ENCODE peak calls at places on chromosomes 12 and 14, in five cellular contexts. One of them, this sample, is unnamed.
A peak's percentile ranks its signal among the peaks of the same experiment; 100 is the strongest.

GRCh38 chr12:4960030-4960429 is 50.3 kb downstream of the KCNA1 start:
- DNase-seq in upper lobe of right lung: no peak
- DNase-seq in A549: peak; percentile 17
- DNase-seq in thoracic aorta: no peak
- DNase-seq in heart left ventricle: peak; percentile 43
- DNase-seq in this sample: no peak

GRCh38 chr12:93256258-93256969 is 121.3 kb upstream of the NUDT4 start:
- DNase-seq in upper lobe of right lung: no peak
- DNase-seq in A549: no peak
- DNase-seq in thoracic aorta: no peak
- DNase-seq in heart left ventricle: peak; percentile 27
- DNase-seq in this sample: no peak

GRCh38 chr12:92290881-92291280 is 145.2 kb upstream of the BTG1 start:
- DNase-seq in upper lobe of right lung: no peak
- DNase-seq in A549: no peak
- DNase-seq in thoracic aorta: no peak
- DNase-seq in heart left ventricle: no peak
- DNase-seq in this sample: no peak

GRCh38 chr14:55059333-55059732 is 7.9 kb downstream of the MAPK1IP1L start:
- DNase-seq in upper lobe of right lung: no peak
- DNase-seq in A549: no peak
- DNase-seq in thoracic aorta: no peak
- DNase-seq in heart left ventricle: no peak
- DNase-seq in this sample: no peak

GRCh38 chr14:54696998-54697397 is 130.1 kb downstream of the SAMD4A start:
- DNase-seq in upper lobe of right lung: no peak
- DNase-seq in A549: no peak
- DNase-seq in thoracic aorta: no peak
- DNase-seq in heart left ventricle: no peak
- DNase-seq in this sample: no peak

GRCh38 chr14:30291216-30291615 is 267.7 kb upstream of the G2E3 start:
- DNase-seq in upper lobe of right lung: no peak
- DNase-seq in A549: no peak
- DNase-seq in thoracic aorta: no peak
- DNase-seq in heart left ventricle: no peak
- DNase-seq in this sample: no peak

GRCh38 chr14:91249841-91250616 is 5.5 kb upstream of the GPR68 start:
- DNase-seq in upper lobe of right lung: peak; percentile 78
- DNase-seq in A549: peak; percentile 36
- DNase-seq in thoracic aorta: no peak
- DNase-seq in heart left ventricle: no peak
- DNase-seq in this sample: peak; percentile 44

GRCh38 chr14:35378638-35379568 is 25.6 kb downstream of the NFKBIA start:
- DNase-seq in upper lobe of right lung: no peak
- DNase-seq in A549: no peak
- DNase-seq in thoracic aorta: no peak
- DNase-seq in heart left ventricle: no peak
- DNase-seq in this sample: no peak

GRCh38 chr12:104603545-104603973 is 146.8 kb downstream of the CHST11 start:
- DNase-seq in upper lobe of right lung: no peak
- DNase-seq in A549: peak; percentile 79
- DNase-seq in thoracic aorta: no peak
- DNase-seq in heart left ventricle: no peak
- DNase-seq in this sample: no peak

GRCh38 chr14:60222820-60223219 is 26.2 kb upstream of the PPM1A start:
- DNase-seq in upper lobe of right lung: no peak
- DNase-seq in A549: no peak
- DNase-seq in thoracic aorta: no peak
- DNase-seq in heart left ventricle: peak; percentile 90
- DNase-seq in this sample: no peak

GRCh38 chr14:55881577-55882241 is 236.5 kb upstream of the PELI2 start:
- DNase-seq in upper lobe of right lung: no peak
- DNase-seq in A549: peak; percentile 21
- DNase-seq in thoracic aorta: no peak
- DNase-seq in heart left ventricle: no peak
- DNase-seq in this sample: no peak

GRCh38 chr14:93135399-93135798 is 19.7 kb upstream of the ITPK1 start:
- DNase-seq in upper lobe of right lung: no peak
- DNase-seq in A549: no peak
- DNase-seq in thoracic aorta: no peak
- DNase-seq in heart left ventricle: no peak
- DNase-seq in this sample: no peak

GRCh38 chr12:121128908-121129704 is 3.6 kb upstream of the P2RX7 start:
- DNase-seq in upper lobe of right lung: peak; percentile 90
- DNase-seq in A549: peak; percentile 55
- DNase-seq in thoracic aorta: peak; percentile 36
- DNase-seq in heart left ventricle: peak; percentile 91
- DNase-seq in this sample: peak; percentile 90

GRCh38 chr14:81384900-81385299 is 15.2 kb downstream of the STON2 start:
- DNase-seq in upper lobe of right lung: no peak
- DNase-seq in A549: no peak
- DNase-seq in thoracic aorta: no peak
- DNase-seq in heart left ventricle: no peak
- DNase-seq in this sample: no peak

GRCh38 chr12:115199831-115200230 is 515.9 kb upstream of the TBX3 start:
- DNase-seq in upper lobe of right lung: no peak
- DNase-seq in A549: no peak
- DNase-seq in thoracic aorta: no peak
- DNase-seq in heart left ventricle: no peak
- DNase-seq in this sample: no peak

GRCh38 chr12:130300725-130301124 is 37.0 kb upstream of the PIWIL1 start:
- DNase-seq in upper lobe of right lung: no peak
- DNase-seq in A549: no peak
- DNase-seq in thoracic aorta: no peak
- DNase-seq in heart left ventricle: no peak
- DNase-seq in this sample: no peak

GRCh38 chr12:55068416-55069010 is 48.7 kb downstream of the NEUROD4 start:
- DNase-seq in upper lobe of right lung: no peak
- DNase-seq in A549: peak; percentile 68
- DNase-seq in thoracic aorta: no peak
- DNase-seq in heart left ventricle: no peak
- DNase-seq in this sample: no peak

GRCh38 chr14:32657081-32657480 is 281.6 kb upstream of the NPAS3 start:
- DNase-seq in upper lobe of right lung: no peak
- DNase-seq in A549: peak; percentile 61
- DNase-seq in thoracic aorta: peak; percentile 12
- DNase-seq in heart left ventricle: no peak
- DNase-seq in this sample: no peak
- H3K4me3 ChIP-seq in upper lobe of right lung: no peak overlapping the region
- H3K4me3 ChIP-seq in A549: no peak overlapping the region
- H3K4me3 ChIP-seq in thoracic aorta: no peak overlapping the region
- H3K4me3 ChIP-seq in heart left ventricle: no peak overlapping the region
- H3K4me3 ChIP-seq in this sample: no peak overlapping the region

GRCh38 chr12:32062841-32063240 is 43.8 kb upstream of the BICD1 start:
- DNase-seq in upper lobe of right lung: no peak
- DNase-seq in A549: no peak
- DNase-seq in thoracic aorta: no peak
- DNase-seq in heart left ventricle: no peak
- DNase-seq in this sample: no peak
- TF ChIP-seq CTCF in upper lobe of right lung: no peak
- TF ChIP-seq CTCF in A549: no peak
- TF ChIP-seq CTCF in thoracic aorta: no peak
- TF ChIP-seq CTCF in heart left ventricle: no peak
- TF ChIP-seq CTCF in this sample: no peak

GRCh38 chr12:108819920-108820699 is 37.3 kb downstream of the SSH1 start:
- DNase-seq in upper lobe of right lung: no peak
- DNase-seq in A549: no peak
- DNase-seq in thoracic aorta: no peak
- DNase-seq in heart left ventricle: no peak
- DNase-seq in this sample: peak; percentile 24

GRCh38 chr12:108823804-108824203 is 33.6 kb downstream of the SSH1 start:
- DNase-seq in upper lobe of right lung: no peak
- DNase-seq in A549: no peak
- DNase-seq in thoracic aorta: no peak
- DNase-seq in heart left ventricle: no peak
- DNase-seq in this sample: peak; percentile 25

GRCh38 chr12:108821407-108822397 is 35.7 kb downstream of the SSH1 start:
- DNase-seq in upper lobe of right lung: peak; percentile 74
- DNase-seq in A549: no peak
- DNase-seq in thoracic aorta: no peak
- DNase-seq in heart left ventricle: no peak
- DNase-seq in this sample: peak; percentile 79

GRCh38 chr12:108820700-108821406 is 36.5 kb downstream of the SSH1 start:
- DNase-seq in upper lobe of right lung: no peak
- DNase-seq in A549: no peak
- DNase-seq in thoracic aorta: no peak
- DNase-seq in heart left ventricle: peak; percentile 61
- DNase-seq in this sample: peak; percentile 78

GRCh38 chr12:108822458-108823205 is 34.8 kb downstream of the SSH1 start:
- DNase-seq in upper lobe of right lung: no peak
- DNase-seq in A549: no peak
- DNase-seq in thoracic aorta: no peak
- DNase-seq in heart left ventricle: no peak
- DNase-seq in this sample: peak; percentile 61
- H3K4me1 ChIP-seq in upper lobe of right lung: peaks cover 84% of the 10 kb centered on the region
- H3K4me1 ChIP-seq in A549: peaks cover 56% of the 10 kb centered on the region
- H3K4me1 ChIP-seq in thoracic aorta: peaks cover 48% of the 10 kb centered on the region
- H3K4me1 ChIP-seq in heart left ventricle: peaks cover 82% of the 10 kb centered on the region
- H3K4me1 ChIP-seq in this sample: peaks cover 93% of the 10 kb centered on the region

GRCh38 chr12:9649532-9649940 is 20.0 kb upstream of the CLEC2D start:
- DNase-seq in upper lobe of right lung: no peak
- DNase-seq in A549: no peak
- DNase-seq in thoracic aorta: no peak
- DNase-seq in heart left ventricle: no peak
- DNase-seq in this sample: peak; percentile 80

GRCh38 chr12:9648701-9649531 is 20.6 kb upstream of the CLEC2D start:
- DNase-seq in upper lobe of right lung: no peak
- DNase-seq in A549: no peak
- DNase-seq in thoracic aorta: no peak
- DNase-seq in heart left ventricle: no peak
- DNase-seq in this sample: no peak

GRCh38 chr12:9646794-9647622 is 22.5 kb upstream of the CLEC2D start:
- DNase-seq in upper lobe of right lung: no peak
- DNase-seq in A549: peak; percentile 9
- DNase-seq in thoracic aorta: no peak
- DNase-seq in heart left ventricle: no peak
- DNase-seq in this sample: no peak

GRCh38 chr12:9651265-9651729 is 18.2 kb upstream of the CLEC2D start:
- DNase-seq in upper lobe of right lung: no peak
- DNase-seq in A549: no peak
- DNase-seq in thoracic aorta: no peak
- DNase-seq in heart left ventricle: no peak
- DNase-seq in this sample: peak; percentile 72

GRCh38 chr12:9647825-9648700 is 21.4 kb upstream of the CLEC2D start:
- DNase-seq in upper lobe of right lung: peak; percentile 92
- DNase-seq in A549: peak; percentile 74
- DNase-seq in thoracic aorta: peak; percentile 4
- DNase-seq in heart left ventricle: peak; percentile 84
- DNase-seq in this sample: peak; percentile 98
- H3K4me3 ChIP-seq in upper lobe of right lung: peak overlapping the region; percentile 71
- H3K4me3 ChIP-seq in A549: peak overlapping the region; percentile 74
- H3K4me3 ChIP-seq in thoracic aorta: peak overlapping the region; percentile 80
- H3K4me3 ChIP-seq in heart left ventricle: peak overlapping the region; percentile 78
- H3K4me3 ChIP-seq in this sample: peak overlapping the region; percentile 31

DNA sequence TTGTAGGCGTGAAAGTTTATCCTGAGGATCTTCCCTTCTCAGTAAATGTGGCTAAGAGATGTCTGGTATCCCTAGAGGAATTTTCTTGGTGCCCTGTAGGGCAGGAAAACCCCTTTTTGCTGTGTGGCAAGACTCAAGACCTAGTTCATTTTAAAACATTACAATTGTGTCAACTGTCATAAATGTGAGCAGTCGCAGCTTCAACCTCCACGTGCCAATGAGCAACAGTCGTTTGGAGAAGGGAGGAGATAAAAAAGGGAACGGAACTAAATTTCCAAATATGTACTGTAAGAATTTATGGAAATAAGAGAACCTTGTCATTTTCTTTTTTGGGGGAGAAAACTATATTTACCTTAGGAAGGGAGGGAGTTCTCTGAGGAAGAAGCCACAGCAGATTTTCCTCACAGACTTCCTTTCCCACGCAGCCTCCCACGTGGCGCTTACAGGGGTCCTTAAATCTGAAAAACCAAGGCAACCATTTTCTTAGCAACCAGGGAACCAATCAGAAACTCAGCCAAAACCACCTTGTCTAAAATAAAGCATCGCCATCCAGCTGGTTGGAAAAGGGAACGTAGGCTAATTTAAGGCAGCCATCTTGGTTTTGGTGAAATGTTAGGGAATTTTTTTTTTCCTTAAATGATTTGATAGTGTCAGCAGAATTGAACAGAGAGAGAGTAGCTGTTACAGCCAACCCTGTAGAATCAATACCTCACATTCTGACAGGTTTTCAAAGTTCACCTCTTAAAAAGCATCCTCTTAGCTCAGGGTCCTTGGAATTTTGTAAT is 99.1 kb downstream of the FIGNL2 start:
- DNase-seq in upper lobe of right lung: no peak
- DNase-seq in A549: no peak
- DNase-seq in thoracic aorta: no peak
- DNase-seq in heart left ventricle: no peak
- DNase-seq in this sample: no peak
- TF ChIP-seq CTCF in upper lobe of right lung: no peak
- TF ChIP-seq CTCF in A549: no peak
- TF ChIP-seq CTCF in thoracic aorta: no peak
- TF ChIP-seq CTCF in heart left ventricle: no peak
- TF ChIP-seq CTCF in this sample: no peak